ENCODE peak calls at places on chromosome 1, in seven cellular contexts. E, X, H, V, Q, B and J are unnamed samples.

GRCh38 chr1:63004868-63005267 is 220.9 kb downstream of the ATG4C start:
- DNase-seq in X (peak), V (no peak), E (no peak), Q (no peak), H (no peak), B (no peak), J (no peak)

GRCh38 chr1:110055493-110056283 is 14.8 kb downstream of the ALX3 start:
- DNase-seq in E (no peak), H (no peak), V (no peak), B (no peak), X (peak), Q (no peak), J (no peak)

GRCh38 chr1:118982281-118982680 is 5.9 kb downstream of the TBX15 start:
- DNase-seq in Q (no peak), X (no peak), B (no peak), E (no peak), H (no peak), V (no peak), J (no peak)

GRCh38 chr1:147496571-147496970 is 44.7 kb upstream of the BCL9 start:
- DNase-seq in E (no peak), Q (no peak), B (no peak), X (peak), H (no peak), V (no peak), J (peak)

GRCh38 chr1:231161711-231162299 is at the start of gene TRIM67:
- DNase-seq in V (no peak), Q (peak), B (no peak), E (no peak), X (peak), H (no peak), J (peak)

GRCh38 chr1:6014130-6014999 is 22.1 kb upstream of the NPHP4 start:
- DNase-seq in X (no peak), B (no peak), H (no peak), Q (peak), V (peak), E (no peak), J (no peak)

GRCh38 chr1:1625404-1625775 is 6.6 kb upstream of the MMP23B start:
- DNase-seq in X (no peak), V (peak), B (no peak), H (no peak), Q (no peak), E (no peak), J (no peak)

GRCh38 chr1:232507571-232507970 is 122.4 kb downstream of the SIPA1L2 start:
- DNase-seq in X (no peak), B (no peak), Q (no peak), H (no peak), E (no peak), V (no peak), J (no peak)

GRCh38 chr1:16464917-16465625 is 24.5 kb downstream of the NECAP2 start:
- DNase-seq in V (no peak), X (peak), Q (no peak), B (no peak), H (no peak), E (no peak), J (no peak)